ENCODE peak calls at places on chromosome 5, in five cellular contexts. G is stomach, J is cardiac fibroblast, K is GM12865, O is mammary epithelial cell. S is an unnamed sample.

GRCh38 chr5:43233946-43234345 is 41.9 kb downstream of the NIM1K start:
- DNase-seq in K (peak), G (no peak), O (no peak), J (no peak), S (no peak)

GRCh38 chr5:42982107-42982622 is 58.0 kb downstream of the ANXA2R start:
- DNase-seq in J (no peak), K (no peak), O (no peak), G (no peak), S (no peak)

GRCh38 chr5:67677422-67677970 is 480.9 kb upstream of the CD180 start:
- DNase-seq in G (no peak), K (no peak), O (no peak), J (no peak), S (no peak)

GRCh38 chr5:118531276-118531675 is 457.1 kb downstream of the DTWD2 start:
- DNase-seq in K (no peak), O (no peak), J (no peak), G (no peak), S (no peak)

GRCh38 chr5:122704247-122705036 is 70.4 kb upstream of the SNX2 start:
- DNase-seq in O (peak), G (no peak), J (peak), K (peak), S (peak)

GRCh38 chr5:119945696-119946095 is 316.3 kb downstream of the FAM170A start:
- DNase-seq in K (no peak), O (no peak), G (no peak), J (no peak), S (peak)

GRCh38 chr5:132391247-132391646 is 21.7 kb downstream of the SLC22A5 start:
- DNase-seq in O (no peak), J (no peak), K (no peak), G (no peak), S (no peak)

GRCh38 chr5:126868338-126868737 is 91.4 kb downstream of the LMNB1 start:
- DNase-seq in K (no peak), J (no peak), O (no peak), G (no peak), S (no peak)

GRCh38 chr5:10987881-10988504 is 227.0 kb upstream of the DAP start:
- DNase-seq in G (peak), O (peak), K (peak), J (no peak), S (no peak)

GRCh38 chr5:1444361-1445189 is 665 bp downstream of the SLC6A3 start:
- DNase-seq in J (no peak), G (peak), O (no peak), K (no peak), S (no peak)

DNA sequence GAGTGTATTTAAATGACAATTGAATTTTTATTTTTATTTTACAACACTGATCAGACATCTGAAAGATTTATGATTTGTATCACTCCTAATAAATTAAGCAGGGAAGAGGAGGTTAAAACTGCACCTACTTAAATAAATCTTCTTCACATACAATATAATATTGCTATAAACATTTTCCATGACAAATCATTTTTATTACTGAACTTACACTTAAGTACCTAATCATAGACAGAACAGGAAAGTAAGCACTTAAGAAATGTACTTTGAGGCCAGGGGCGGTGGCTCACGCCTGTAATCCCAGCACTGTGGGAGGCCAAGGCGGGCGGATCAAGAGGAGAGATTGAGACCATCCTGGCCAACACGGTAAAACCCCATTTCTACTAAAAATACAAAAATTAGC is 3.8 kb downstream of the PFDN1 start:
- DNase-seq in J (no peak), G (no peak), K (no peak), O (no peak), S (no peak)
- H3K4me3 ChIP-seq in J (no peak), G (no peak), K (no peak), O (no peak), S (no peak)

GRCh38 chr5:55226934-55227737 is at the start of gene MCIDAS:
- DNase-seq in K (peak), J (no peak), G (peak), O (peak), S (no peak)

GRCh38 chr5:55225346-55225745 is 1.8 kb downstream of the MCIDAS start:
- DNase-seq in K (no peak), G (no peak), J (no peak), O (no peak), S (no peak)

GRCh38 chr5:55227738-55228430 is 769 bp upstream of the MCIDAS start:
- DNase-seq in O (no peak), K (no peak), G (no peak), J (no peak), S (no peak)

GRCh38 chr5:55223988-55224240 is 3.2 kb downstream of the MCIDAS start:
- DNase-seq in G (no peak), J (no peak), O (no peak), K (no peak), S (no peak)

DNA sequence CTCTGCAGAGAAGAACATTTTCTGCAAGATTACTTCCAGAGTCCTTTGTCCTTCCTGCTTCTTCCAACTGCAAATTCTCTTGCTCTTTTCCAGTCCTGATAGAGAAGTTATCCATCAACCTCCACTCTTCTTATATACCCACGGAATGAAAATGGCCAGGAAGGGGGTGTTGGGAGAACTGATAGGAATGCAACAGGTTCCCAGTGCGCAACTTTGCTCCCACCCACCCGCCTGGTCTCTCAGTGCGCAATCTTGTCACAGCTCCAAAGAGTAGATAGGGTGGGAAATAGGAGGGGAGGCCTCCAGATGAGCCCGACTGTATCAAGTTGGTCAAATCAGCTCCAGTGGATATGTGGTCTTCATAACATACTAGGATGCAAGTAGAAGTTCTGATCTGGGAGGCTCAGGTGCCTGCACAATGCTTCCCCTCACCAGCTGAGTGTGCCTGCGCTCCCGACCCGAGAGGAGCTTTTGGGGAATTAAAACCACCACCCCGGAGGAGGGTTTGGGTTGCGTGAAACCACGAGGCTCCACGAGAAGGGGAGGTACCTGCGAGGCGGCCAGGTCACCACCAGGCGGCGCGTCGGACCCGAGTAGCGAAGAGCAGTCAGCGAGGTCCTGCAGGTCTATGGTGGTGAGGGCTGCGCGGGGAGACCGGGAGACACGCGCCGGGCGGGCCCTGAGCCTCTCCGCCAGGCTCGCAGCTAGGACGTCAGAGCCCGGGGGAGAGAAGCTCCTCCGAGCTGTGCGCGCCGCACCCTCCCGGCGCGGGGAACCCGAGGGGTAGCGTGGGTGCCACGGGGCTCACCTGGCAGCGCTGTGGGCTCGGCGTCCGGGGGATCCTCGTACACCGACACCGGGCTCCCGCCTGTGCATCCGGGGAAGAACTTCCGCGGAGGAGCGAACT is 835 bp downstream of the MCIDAS start:
- DNase-seq in K (peak), G (peak), O (peak), J (peak), S (no peak)
- TF ChIP-seq CTCF in K (peak), G (no peak), O (peak), J (peak), S (peak)

GRCh38 chr5:83919071-83920041 is 198.7 kb upstream of the HAPLN1 start:
- DNase-seq in K (no peak), J (peak), O (no peak), G (no peak), S (no peak)
- H3K4me3 ChIP-seq in K (no peak), J (no peak), O (no peak), G (no peak), S (no peak)

DNA sequence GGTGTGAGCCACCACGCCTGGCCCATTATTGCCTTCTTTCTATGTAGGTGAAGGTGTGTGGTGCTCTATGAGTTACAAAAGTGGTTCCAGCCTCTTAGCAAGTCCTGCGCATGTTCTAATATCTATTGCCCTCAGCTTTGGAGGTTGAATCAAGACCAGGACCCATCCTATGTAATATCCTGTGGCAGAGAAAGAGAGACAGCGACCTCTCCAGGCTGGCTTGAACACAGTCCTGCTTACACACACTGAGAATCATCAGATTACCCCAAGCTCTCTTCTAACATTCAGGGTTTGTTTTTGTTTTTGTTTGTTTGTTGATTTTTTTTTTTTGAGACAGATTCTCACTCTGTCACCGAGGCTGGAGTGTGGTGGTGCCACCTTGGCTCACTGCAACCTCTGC is 94.7 kb upstream of the OSMR start:
- DNase-seq in O (no peak), K (no peak), J (no peak), G (no peak), S (no peak)
- TF ChIP-seq CTCF in O (no peak), K (no peak), J (peak), G (no peak), S (no peak)

GRCh38 chr5:150154618-150155134 is 969 bp downstream of the PDGFRB start:
- DNase-seq in K (no peak), O (no peak), G (no peak), J (no peak), S (no peak)

GRCh38 chr5:150156540-150156939 is 895 bp upstream of the PDGFRB start:
- DNase-seq in K (no peak), G (no peak), O (no peak), J (no peak), S (no peak)

GRCh38 chr5:150156033-150156381 is 362 bp upstream of the PDGFRB start:
- DNase-seq in O (no peak), K (no peak), G (no peak), J (no peak), S (no peak)

GRCh38 chr5:150153957-150154617 is 1.6 kb downstream of the PDGFRB start:
- DNase-seq in G (no peak), K (peak), J (peak), O (no peak), S (peak)

DNA sequence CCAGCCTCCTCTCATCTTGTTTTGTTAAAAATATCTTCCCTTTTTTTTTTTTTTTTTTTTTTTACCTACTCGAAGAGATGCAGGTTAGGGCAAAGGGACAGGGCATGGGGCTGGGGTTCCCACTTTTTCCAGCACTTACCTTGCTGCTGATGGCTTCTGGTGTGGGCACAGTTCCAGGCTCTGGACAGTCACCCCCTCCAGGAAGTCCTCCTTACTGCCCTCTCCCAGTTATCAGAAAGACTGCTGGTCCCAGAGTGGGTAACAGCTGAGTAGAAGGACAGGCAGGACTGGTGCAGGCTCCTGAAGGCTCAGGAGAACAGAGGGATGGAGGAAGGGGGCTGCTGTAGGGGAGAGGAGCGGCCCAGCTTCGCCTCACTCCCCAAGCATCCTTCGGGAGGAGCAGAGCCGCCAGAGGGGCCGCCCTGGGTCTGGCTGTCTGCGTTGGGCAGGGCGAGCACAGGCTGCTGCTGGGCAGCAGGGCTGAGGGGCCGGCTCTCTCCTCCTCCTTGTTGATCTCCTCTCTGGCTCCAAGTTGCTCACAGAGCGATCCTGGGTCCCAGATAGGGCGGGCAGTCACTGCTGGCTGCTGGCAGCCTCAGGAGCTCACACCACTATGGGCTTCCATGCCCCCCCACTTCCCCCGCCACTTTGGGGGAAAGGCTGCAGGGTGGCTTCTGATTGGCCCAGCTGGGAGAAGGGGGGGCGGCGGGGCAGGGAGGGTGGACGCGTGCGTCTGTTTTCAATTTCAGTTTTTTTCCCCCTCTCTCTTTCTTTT is at the start of gene PDGFRB:
- DNase-seq in J (peak), O (no peak), G (peak), K (peak), S (peak)
- H3K4me3 ChIP-seq in J (peak), O (peak), G (peak), K (peak), S (peak)

DNA sequence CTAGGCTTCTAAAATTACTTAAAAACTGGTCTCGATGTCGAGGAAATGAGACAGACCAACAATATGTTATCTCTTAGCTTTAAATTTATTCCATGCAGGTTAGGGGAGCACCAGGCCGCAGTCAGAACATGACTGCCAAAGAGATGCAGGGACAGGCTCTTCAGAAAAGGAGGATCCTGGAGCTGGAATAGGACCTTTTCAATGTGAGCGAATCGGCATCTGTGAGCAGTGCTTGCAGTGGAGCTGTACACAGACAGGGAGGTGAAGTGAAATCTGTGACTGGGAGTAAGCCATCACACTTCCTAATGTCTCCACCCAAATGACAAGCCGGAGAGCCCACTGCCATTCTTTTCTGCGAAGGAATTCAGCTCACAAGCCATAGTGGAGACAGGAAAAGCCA is 78.2 kb downstream of the EFNA5 start:
- DNase-seq in J (no peak), K (no peak), O (no peak), G (no peak), S (no peak)
- TF ChIP-seq CTCF in J (no peak), K (no peak), O (no peak), G (no peak), S (no peak)

GRCh38 chr5:140725799-140726471 is 25.7 kb downstream of the ZMAT2 start:
- DNase-seq in O (peak), J (peak), G (peak), K (peak), S (peak)
- H3K4me3 ChIP-seq in O (peak), J (peak), G (no peak), K (peak), S (peak)

GRCh38 chr5:26003966-26004365 is 1034.4 kb downstream of the CDH9 start:
- DNase-seq in G (no peak), K (no peak), J (no peak), O (no peak), S (no peak)

GRCh38 chr5:26012078-26012477 is 1026.3 kb downstream of the CDH9 start:
- DNase-seq in J (no peak), O (no peak), K (no peak), G (no peak), S (no peak)

DNA sequence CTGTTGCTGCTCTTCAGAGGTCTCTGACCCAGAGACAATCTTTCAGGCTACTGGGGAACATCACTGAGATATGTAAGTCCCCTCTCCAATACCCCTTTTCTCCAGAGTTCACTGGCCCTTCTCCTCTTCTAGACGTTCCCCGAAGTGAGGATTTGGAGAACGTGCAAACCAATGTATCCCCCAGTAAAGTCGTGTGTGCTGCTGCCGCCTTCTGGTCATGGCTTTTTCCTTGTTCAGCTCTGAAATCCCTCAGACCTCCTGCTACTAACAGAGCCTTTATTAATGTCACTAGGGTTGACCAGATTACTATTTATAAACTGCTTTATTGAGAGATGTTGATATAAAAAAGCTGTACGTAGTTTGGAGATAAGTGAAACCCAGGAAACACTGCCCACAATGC is 1028.6 kb downstream of the CDH9 start:
- DNase-seq in G (no peak), K (no peak), O (no peak), J (no peak), S (no peak)
- TF ChIP-seq CTCF in G (no peak), K (no peak), O (no peak), J (no peak), S (no peak)